ENCODE peak calls at places on chromosomes 12 and 14, in ten cellular contexts. P is SJCRH30; I is aorta; N is stimulated activated CD8-positive, alpha-beta memory T cell treated with anti-CD3 and anti-CD28 coated beads, Interleukin-2, amount 100 ng/mL, for 48 hours; V is mesothelial cell of epicardium; M is activated gamma-delta T cell treated with Interleukin-2 at 50 U/mL for 16 hours; F is lung microvascular endothelial cell; C is dorsolateral prefrontal cortex; G is CD14-positive monocyte; K is epithelial cell of esophagus. T is an unnamed sample.

GRCh38 chr12:93137656-93138612 is 208.8 kb upstream of the EEA1 start:
- DNase-seq in P (peak), I (no peak), N (no peak), V (no peak), M (no peak), F (peak), C (no peak), G (peak), K (peak), T (peak)

GRCh38 chr14:53260286-53260685 is 107.2 kb upstream of the DDHD1 start:
- DNase-seq in P (no peak), I (no peak), N (no peak), V (no peak), M (no peak), F (no peak), C (no peak), G (no peak), K (no peak), T (no peak)

GRCh38 chr12:28500373-28501024 is 310.2 kb downstream of the CCDC91 start:
- DNase-seq in P (no peak), I (no peak), N (no peak), V (no peak), M (no peak), F (no peak), C (no peak), G (no peak), K (no peak), T (no peak)

GRCh38 chr14:23866269-23866668 is 87.3 kb upstream of the DHRS4 start:
- DNase-seq in P (no peak), I (no peak), N (no peak), V (no peak), M (no peak), F (no peak), C (no peak), G (no peak), K (no peak), T (no peak)

GRCh38 chr14:43361766-43362165 is 1145.3 kb downstream of the FSCB start:
- DNase-seq in P (peak), I (no peak), N (no peak), V (no peak), M (no peak), F (no peak), C (no peak), G (no peak), K (no peak), T (no peak)

GRCh38 chr14:89221109-89221508 is 195.9 kb downstream of the FOXN3 start:
- DNase-seq in P (peak), I (no peak), N (no peak), V (no peak), M (no peak), F (peak), C (no peak), G (no peak), K (peak), T (no peak)

GRCh38 chr14:37090026-37090425 is 82.4 kb downstream of the SLC25A21 start:
- DNase-seq in P (no peak), I (no peak), N (no peak), V (no peak), M (no peak), F (no peak), C (no peak), G (no peak), K (no peak), T (no peak)

GRCh38 chr14:104637546-104638003 is 33.0 kb upstream of the TMEM179 start:
- DNase-seq in P (no peak), I (no peak), N (no peak), V (no peak), M (no peak), F (no peak), C (no peak), G (no peak), K (no peak), T (no peak)

GRCh38 chr12:49703647-49704137 is 3.5 kb downstream of the FMNL3 start:
- DNase-seq in P (peak), I (no peak), N (peak), V (no peak), M (peak), F (no peak), C (no peak), G (peak), K (peak), T (no peak)

GRCh38 chr14:99079061-99079727 is 192.8 kb downstream of the BCL11B start:
- DNase-seq in P (no peak), I (no peak), N (no peak), V (no peak), M (no peak), F (no peak), C (no peak), G (no peak), K (no peak), T (no peak)

GRCh38 chr14:104149617-104150141 is 11.3 kb downstream of the KIF26A start:
- DNase-seq in P (peak), I (no peak), N (no peak), V (no peak), M (no peak), F (peak), C (no peak), G (no peak), K (no peak), T (no peak)

GRCh38 chr14:30266290-30266689 is 292.7 kb upstream of the G2E3 start:
- DNase-seq in P (no peak), I (no peak), N (no peak), V (no peak), M (no peak), F (no peak), C (no peak), G (no peak), K (no peak), T (no peak)

GRCh38 chr14:51020024-51020710 is 74.7 kb downstream of the TRIM9 start:
- DNase-seq in P (peak), I (no peak), N (no peak), V (no peak), M (no peak), F (no peak), C (no peak), G (no peak), K (no peak), T (no peak)

GRCh38 chr14:100731846-100732765 is 5.4 kb downstream of the DLK1 start:
- DNase-seq in P (no peak), I (peak), N (no peak), V (no peak), M (no peak), F (no peak), C (no peak), G (peak), K (no peak), T (no peak)

GRCh38 chr12:94206886-94207285 is 58.5 kb downstream of the PLXNC1 start:
- DNase-seq in P (no peak), I (no peak), N (no peak), V (no peak), M (no peak), F (no peak), C (no peak), G (no peak), K (peak), T (no peak)

T was measured in SIG-M5.